ENCODE peak calls at places on chromosomes 4 and X, in eight cellular contexts. One of them, this sample, is unnamed.

GRCh38 chrX:77431227-77431626 is 16.0 kb upstream of the FGF16 start:
- DNase-seq in cardiac fibroblast: no peak
- DNase-seq in activated CD4-positive, alpha-beta T cell treated with anti-CD3 and anti-CD28 coated beads, Interleukin-2, amount 10 ng/mL, durations not matched to agents 7 days and 5 days: no peak
- DNase-seq in NCI-H1092 treated with DMSO at 0.1 percent for 48 hours: no peak
- DNase-seq in heart right ventricle: no peak
- DNase-seq in GM18507: no peak
- DNase-seq in T-cell: no peak
- DNase-seq in stomach: no peak
- DNase-seq in this sample: no peak

GRCh38 chrX:82732861-82733260 is 775.2 kb upstream of the POU3F4 start:
- DNase-seq in cardiac fibroblast: no peak
- DNase-seq in activated CD4-positive, alpha-beta T cell treated with anti-CD3 and anti-CD28 coated beads, Interleukin-2, amount 10 ng/mL, durations not matched to agents 7 days and 5 days: no peak
- DNase-seq in NCI-H1092 treated with DMSO at 0.1 percent for 48 hours: no peak
- DNase-seq in heart right ventricle: no peak
- DNase-seq in GM18507: no peak
- DNase-seq in T-cell: no peak
- DNase-seq in stomach: no peak
- DNase-seq in this sample: no peak

GRCh38 chrX:78923198-78924015 is 21.8 kb upstream of the P2RY10 start:
- DNase-seq in cardiac fibroblast: no peak
- DNase-seq in activated CD4-positive, alpha-beta T cell treated with anti-CD3 and anti-CD28 coated beads, Interleukin-2, amount 10 ng/mL, durations not matched to agents 7 days and 5 days: no peak
- DNase-seq in NCI-H1092 treated with DMSO at 0.1 percent for 48 hours: no peak
- DNase-seq in heart right ventricle: no peak
- DNase-seq in GM18507: no peak
- DNase-seq in T-cell: no peak
- DNase-seq in stomach: no peak
- DNase-seq in this sample: no peak

GRCh38 chr4:106032851-106033286 is 137.6 kb downstream of the NPNT start:
- DNase-seq in cardiac fibroblast: peak; percentile 51
- DNase-seq in activated CD4-positive, alpha-beta T cell treated with anti-CD3 and anti-CD28 coated beads, Interleukin-2, amount 10 ng/mL, durations not matched to agents 7 days and 5 days: no peak
- DNase-seq in NCI-H1092 treated with DMSO at 0.1 percent for 48 hours: no peak
- DNase-seq in heart right ventricle: no peak
- DNase-seq in GM18507: no peak
- DNase-seq in T-cell: no peak
- DNase-seq in stomach: no peak
- DNase-seq in this sample: no peak

GRCh38 chr4:302381-302780 is 2.9 kb downstream of the ZNF732 start:
- DNase-seq in cardiac fibroblast: no peak
- DNase-seq in activated CD4-positive, alpha-beta T cell treated with anti-CD3 and anti-CD28 coated beads, Interleukin-2, amount 10 ng/mL, durations not matched to agents 7 days and 5 days: no peak
- DNase-seq in NCI-H1092 treated with DMSO at 0.1 percent for 48 hours: no peak
- DNase-seq in heart right ventricle: no peak
- DNase-seq in GM18507: no peak
- DNase-seq in T-cell: no peak
- DNase-seq in stomach: no peak
- DNase-seq in this sample: no peak

GRCh38 chr4:11471613-11472012 is 42.9 kb upstream of the HS3ST1 start:
- DNase-seq in cardiac fibroblast: peak; percentile 29
- DNase-seq in activated CD4-positive, alpha-beta T cell treated with anti-CD3 and anti-CD28 coated beads, Interleukin-2, amount 10 ng/mL, durations not matched to agents 7 days and 5 days: peak; percentile 79
- DNase-seq in NCI-H1092 treated with DMSO at 0.1 percent for 48 hours: no peak
- DNase-seq in heart right ventricle: no peak
- DNase-seq in GM18507: peak; percentile 8
- DNase-seq in T-cell: peak; percentile 28
- DNase-seq in stomach: no peak
- DNase-seq in this sample: no peak

GRCh38 chr4:80171251-80171650 is 26.1 kb upstream of the PRDM8 start:
- DNase-seq in cardiac fibroblast: peak; percentile 68
- DNase-seq in activated CD4-positive, alpha-beta T cell treated with anti-CD3 and anti-CD28 coated beads, Interleukin-2, amount 10 ng/mL, durations not matched to agents 7 days and 5 days: no peak
- DNase-seq in NCI-H1092 treated with DMSO at 0.1 percent for 48 hours: no peak
- DNase-seq in heart right ventricle: no peak
- DNase-seq in GM18507: no peak
- DNase-seq in T-cell: no peak
- DNase-seq in stomach: no peak
- DNase-seq in this sample: no peak

GRCh38 chr4:48543796-48544195 is 53.7 kb downstream of the ZAR1 start:
- DNase-seq in cardiac fibroblast: peak; percentile 5
- DNase-seq in activated CD4-positive, alpha-beta T cell treated with anti-CD3 and anti-CD28 coated beads, Interleukin-2, amount 10 ng/mL, durations not matched to agents 7 days and 5 days: no peak
- DNase-seq in NCI-H1092 treated with DMSO at 0.1 percent for 48 hours: no peak
- DNase-seq in heart right ventricle: no peak
- DNase-seq in GM18507: no peak
- DNase-seq in T-cell: no peak
- DNase-seq in stomach: no peak
- DNase-seq in this sample: no peak

GRCh38 chr4:47990145-47990544 is 26.3 kb downstream of the CNGA1 start:
- DNase-seq in cardiac fibroblast: no peak
- DNase-seq in activated CD4-positive, alpha-beta T cell treated with anti-CD3 and anti-CD28 coated beads, Interleukin-2, amount 10 ng/mL, durations not matched to agents 7 days and 5 days: no peak
- DNase-seq in NCI-H1092 treated with DMSO at 0.1 percent for 48 hours: no peak
- DNase-seq in heart right ventricle: no peak
- DNase-seq in GM18507: no peak
- DNase-seq in T-cell: no peak
- DNase-seq in stomach: no peak
- DNase-seq in this sample: no peak

GRCh38 chr4:139035650-139036049 is 20.1 kb downstream of the NOCT start:
- DNase-seq in cardiac fibroblast: no peak
- DNase-seq in activated CD4-positive, alpha-beta T cell treated with anti-CD3 and anti-CD28 coated beads, Interleukin-2, amount 10 ng/mL, durations not matched to agents 7 days and 5 days: no peak
- DNase-seq in NCI-H1092 treated with DMSO at 0.1 percent for 48 hours: no peak
- DNase-seq in heart right ventricle: no peak
- DNase-seq in GM18507: no peak
- DNase-seq in T-cell: no peak
- DNase-seq in stomach: no peak
- DNase-seq in this sample: no peak

GRCh38 chr4:169024762-169025161 is 14.7 kb upstream of the CBR4 start:
- DNase-seq in cardiac fibroblast: peak; percentile 71
- DNase-seq in activated CD4-positive, alpha-beta T cell treated with anti-CD3 and anti-CD28 coated beads, Interleukin-2, amount 10 ng/mL, durations not matched to agents 7 days and 5 days: peak; percentile 7
- DNase-seq in NCI-H1092 treated with DMSO at 0.1 percent for 48 hours: peak; percentile 12
- DNase-seq in heart right ventricle: no peak
- DNase-seq in GM18507: no peak
- DNase-seq in T-cell: no peak
- DNase-seq in stomach: no peak
- DNase-seq in this sample: no peak

GRCh38 chr4:109675181-109675580 is 28.1 kb downstream of the CASP6 start:
- DNase-seq in cardiac fibroblast: no peak
- DNase-seq in activated CD4-positive, alpha-beta T cell treated with anti-CD3 and anti-CD28 coated beads, Interleukin-2, amount 10 ng/mL, durations not matched to agents 7 days and 5 days: no peak
- DNase-seq in NCI-H1092 treated with DMSO at 0.1 percent for 48 hours: no peak
- DNase-seq in heart right ventricle: no peak
- DNase-seq in GM18507: no peak
- DNase-seq in T-cell: no peak
- DNase-seq in stomach: no peak
- DNase-seq in this sample: no peak

GRCh38 chr4:107824367-107825071 is at the start of gene SGMS2:
- DNase-seq in cardiac fibroblast: peak; percentile 91
- DNase-seq in activated CD4-positive, alpha-beta T cell treated with anti-CD3 and anti-CD28 coated beads, Interleukin-2, amount 10 ng/mL, durations not matched to agents 7 days and 5 days: peak; percentile 52
- DNase-seq in NCI-H1092 treated with DMSO at 0.1 percent for 48 hours: peak; percentile 44
- DNase-seq in heart right ventricle: peak; percentile 80
- DNase-seq in GM18507: peak; percentile 29
- DNase-seq in T-cell: peak; percentile 2
- DNase-seq in stomach: peak; percentile 93
- DNase-seq in this sample: peak; percentile 85

GRCh38 chr4:110617095-110617494 is 5.8 kb downstream of the PITX2 start:
- DNase-seq in cardiac fibroblast: no peak
- DNase-seq in activated CD4-positive, alpha-beta T cell treated with anti-CD3 and anti-CD28 coated beads, Interleukin-2, amount 10 ng/mL, durations not matched to agents 7 days and 5 days: no peak
- DNase-seq in NCI-H1092 treated with DMSO at 0.1 percent for 48 hours: no peak
- DNase-seq in heart right ventricle: no peak
- DNase-seq in GM18507: no peak
- DNase-seq in T-cell: no peak
- DNase-seq in stomach: no peak
- DNase-seq in this sample: no peak

GRCh38 chr4:163587867-163588266 is 93.4 kb downstream of the TMA16 start:
- DNase-seq in cardiac fibroblast: peak; percentile 9
- DNase-seq in activated CD4-positive, alpha-beta T cell treated with anti-CD3 and anti-CD28 coated beads, Interleukin-2, amount 10 ng/mL, durations not matched to agents 7 days and 5 days: no peak
- DNase-seq in NCI-H1092 treated with DMSO at 0.1 percent for 48 hours: no peak
- DNase-seq in heart right ventricle: no peak
- DNase-seq in GM18507: no peak
- DNase-seq in T-cell: no peak
- DNase-seq in stomach: no peak
- DNase-seq in this sample: no peak

GRCh38 chrX:78573630-78574029 is 85.5 kb downstream of the RTL3 start:
- DNase-seq in cardiac fibroblast: no peak
- DNase-seq in activated CD4-positive, alpha-beta T cell treated with anti-CD3 and anti-CD28 coated beads, Interleukin-2, amount 10 ng/mL, durations not matched to agents 7 days and 5 days: no peak
- DNase-seq in NCI-H1092 treated with DMSO at 0.1 percent for 48 hours: no peak
- DNase-seq in heart right ventricle: no peak
- DNase-seq in GM18507: no peak
- DNase-seq in T-cell: no peak
- DNase-seq in stomach: no peak
- DNase-seq in this sample: no peak

GRCh38 chrX:151889451-151889850 is 23.2 kb upstream of the MAGEA4 start:
- DNase-seq in cardiac fibroblast: no peak
- DNase-seq in activated CD4-positive, alpha-beta T cell treated with anti-CD3 and anti-CD28 coated beads, Interleukin-2, amount 10 ng/mL, durations not matched to agents 7 days and 5 days: no peak
- DNase-seq in NCI-H1092 treated with DMSO at 0.1 percent for 48 hours: no peak
- DNase-seq in heart right ventricle: no peak
- DNase-seq in GM18507: no peak
- DNase-seq in T-cell: no peak
- DNase-seq in stomach: no peak
- DNase-seq in this sample: no peak

GRCh38 chr4:133668061-133668851 is 519.2 kb downstream of the PCDH10 start:
- DNase-seq in cardiac fibroblast: no peak
- DNase-seq in activated CD4-positive, alpha-beta T cell treated with anti-CD3 and anti-CD28 coated beads, Interleukin-2, amount 10 ng/mL, durations not matched to agents 7 days and 5 days: no peak
- DNase-seq in NCI-H1092 treated with DMSO at 0.1 percent for 48 hours: no peak
- DNase-seq in heart right ventricle: no peak
- DNase-seq in GM18507: no peak
- DNase-seq in T-cell: no peak
- DNase-seq in stomach: no peak
- DNase-seq in this sample: no peak

GRCh38 chrX:18448416-18448815 is 23.0 kb downstream of the CDKL5 start:
- DNase-seq in cardiac fibroblast: no peak
- DNase-seq in activated CD4-positive, alpha-beta T cell treated with anti-CD3 and anti-CD28 coated beads, Interleukin-2, amount 10 ng/mL, durations not matched to agents 7 days and 5 days: no peak
- DNase-seq in NCI-H1092 treated with DMSO at 0.1 percent for 48 hours: no peak
- DNase-seq in heart right ventricle: no peak
- DNase-seq in GM18507: no peak
- DNase-seq in T-cell: no peak
- DNase-seq in stomach: no peak
- DNase-seq in this sample: no peak

GRCh38 chr4:40149960-40150385 is 46.9 kb upstream of the RHOH start:
- DNase-seq in cardiac fibroblast: peak; percentile 88
- DNase-seq in activated CD4-positive, alpha-beta T cell treated with anti-CD3 and anti-CD28 coated beads, Interleukin-2, amount 10 ng/mL, durations not matched to agents 7 days and 5 days: peak; percentile 89
- DNase-seq in NCI-H1092 treated with DMSO at 0.1 percent for 48 hours: peak; percentile 72
- DNase-seq in heart right ventricle: no peak
- DNase-seq in GM18507: peak; percentile 46
- DNase-seq in T-cell: peak; percentile 48
- DNase-seq in stomach: peak; percentile 76
- DNase-seq in this sample: peak; percentile 34

GRCh38 chr4:708631-708933 is 3.0 kb downstream of the PCGF3 start:
- DNase-seq in cardiac fibroblast: no peak
- DNase-seq in activated CD4-positive, alpha-beta T cell treated with anti-CD3 and anti-CD28 coated beads, Interleukin-2, amount 10 ng/mL, durations not matched to agents 7 days and 5 days: no peak
- DNase-seq in NCI-H1092 treated with DMSO at 0.1 percent for 48 hours: no peak
- DNase-seq in heart right ventricle: no peak
- DNase-seq in GM18507: no peak
- DNase-seq in T-cell: no peak
- DNase-seq in stomach: no peak
- DNase-seq in this sample: no peak

GRCh38 chrX:8864151-8864550 is 63.0 kb upstream of the FAM9A start:
- DNase-seq in cardiac fibroblast: no peak
- DNase-seq in activated CD4-positive, alpha-beta T cell treated with anti-CD3 and anti-CD28 coated beads, Interleukin-2, amount 10 ng/mL, durations not matched to agents 7 days and 5 days: no peak
- DNase-seq in NCI-H1092 treated with DMSO at 0.1 percent for 48 hours: peak; percentile 69
- DNase-seq in heart right ventricle: no peak
- DNase-seq in GM18507: no peak
- DNase-seq in T-cell: no peak
- DNase-seq in stomach: no peak
- DNase-seq in this sample: no peak

GRCh38 chr4:33270403-33270802 is 2550.2 kb downstream of the PCDH7 start:
- DNase-seq in cardiac fibroblast: no peak
- DNase-seq in activated CD4-positive, alpha-beta T cell treated with anti-CD3 and anti-CD28 coated beads, Interleukin-2, amount 10 ng/mL, durations not matched to agents 7 days and 5 days: no peak
- DNase-seq in NCI-H1092 treated with DMSO at 0.1 percent for 48 hours: no peak
- DNase-seq in heart right ventricle: no peak
- DNase-seq in GM18507: no peak
- DNase-seq in T-cell: no peak
- DNase-seq in stomach: no peak
- DNase-seq in this sample: no peak

GRCh38 chr4:32135642-32136041 is 1415.5 kb downstream of the PCDH7 start:
- DNase-seq in cardiac fibroblast: peak; percentile 52
- DNase-seq in activated CD4-positive, alpha-beta T cell treated with anti-CD3 and anti-CD28 coated beads, Interleukin-2, amount 10 ng/mL, durations not matched to agents 7 days and 5 days: no peak
- DNase-seq in NCI-H1092 treated with DMSO at 0.1 percent for 48 hours: no peak
- DNase-seq in heart right ventricle: no peak
- DNase-seq in GM18507: no peak
- DNase-seq in T-cell: no peak
- DNase-seq in stomach: no peak
- DNase-seq in this sample: no peak

GRCh38 chrX:138191998-138192397 is 519.5 kb downstream of the FGF13 start:
- DNase-seq in cardiac fibroblast: peak; percentile 2
- DNase-seq in activated CD4-positive, alpha-beta T cell treated with anti-CD3 and anti-CD28 coated beads, Interleukin-2, amount 10 ng/mL, durations not matched to agents 7 days and 5 days: no peak
- DNase-seq in NCI-H1092 treated with DMSO at 0.1 percent for 48 hours: peak; percentile 5
- DNase-seq in heart right ventricle: no peak
- DNase-seq in GM18507: no peak
- DNase-seq in T-cell: no peak
- DNase-seq in stomach: no peak
- DNase-seq in this sample: no peak

GRCh38 chr4:141041021-141041476 is 92.2 kb downstream of the RNF150 start:
- DNase-seq in cardiac fibroblast: peak; percentile 10
- DNase-seq in activated CD4-positive, alpha-beta T cell treated with anti-CD3 and anti-CD28 coated beads, Interleukin-2, amount 10 ng/mL, durations not matched to agents 7 days and 5 days: no peak
- DNase-seq in NCI-H1092 treated with DMSO at 0.1 percent for 48 hours: no peak
- DNase-seq in heart right ventricle: no peak
- DNase-seq in GM18507: no peak
- DNase-seq in T-cell: no peak
- DNase-seq in stomach: no peak
- DNase-seq in this sample: no peak

GRCh38 chr4:87632469-87632868 is 17.6 kb upstream of the DMP1 start:
- DNase-seq in cardiac fibroblast: peak; percentile 5
- DNase-seq in activated CD4-positive, alpha-beta T cell treated with anti-CD3 and anti-CD28 coated beads, Interleukin-2, amount 10 ng/mL, durations not matched to agents 7 days and 5 days: no peak
- DNase-seq in NCI-H1092 treated with DMSO at 0.1 percent for 48 hours: no peak
- DNase-seq in heart right ventricle: no peak
- DNase-seq in GM18507: no peak
- DNase-seq in T-cell: no peak
- DNase-seq in stomach: no peak
- DNase-seq in this sample: no peak